ENCODE peak calls at places on chromosomes 2 and 18, in eight cellular contexts. D is GM23338, J is HepG2, T is K562, Q is HL-60, Y is HCT116, Z is SK-N-SH, X is GM12878. R is an unnamed sample.

GRCh38 chr2:75543446-75543845 is 17.3 kb downstream of the EVA1A start:
- DNase-seq in Q (no peak), T (no peak), J (no peak), Z (no peak), Y (no peak), X (no peak), D (no peak), R (no peak)

GRCh38 chr2:221562226-221562625 is 9.9 kb downstream of the EPHA4 start:
- DNase-seq in J (no peak), Q (no peak), Z (no peak), Y (no peak), X (no peak), D (no peak), T (no peak), R (no peak)

GRCh38 chr18:12394428-12394827 is 13.3 kb upstream of the PRELID3A start:
- DNase-seq in Y (no peak), Q (peak; percentile 33), D (peak; percentile 67), X (no peak), T (peak; percentile 9), Z (no peak), J (no peak), R (no peak)

GRCh38 chr2:25062461-25062860 is 20.6 kb downstream of the EFR3B start:
- DNase-seq in Y (no peak), Z (no peak), X (no peak), J (no peak), T (no peak), D (no peak), Q (no peak), R (no peak)

GRCh38 chr2:96164459-96165184 is 19.4 kb upstream of the DUSP2 start:
- DNase-seq in D (peak; percentile 61), Q (no peak), J (no peak), T (no peak), Y (no peak), X (peak; percentile 96), Z (no peak), R (no peak)

GRCh38 chr2:30232027-30232800 is 880 bp downstream of the LBH start:
- DNase-seq in Q (peak; percentile 33), T (peak; percentile 47), Z (peak; percentile 89), J (no peak), D (peak; percentile 93), Y (no peak), X (no peak), R (no peak)

GRCh38 chr18:48408727-48409590 is at the start of gene ZBTB7C:
- DNase-seq in X (no peak), J (no peak), D (peak; percentile 65), Q (no peak), Z (peak; percentile 83), T (peak; percentile 8), Y (no peak), R (no peak)

GRCh38 chr2:120079647-120080046 is 66.8 kb downstream of the EPB41L5 start:
- DNase-seq in Z (no peak), D (no peak), J (no peak), X (no peak), Q (no peak), T (no peak), Y (no peak), R (no peak)

GRCh38 chr2:25314514-25315315 is 27.0 kb downstream of the DNMT3A start:
- DNase-seq in Q (peak; percentile 62), J (peak; percentile 41), Y (no peak), X (no peak), Z (peak; percentile 97), D (peak; percentile 93), T (no peak), R (no peak)

GRCh38 chr2:216664593-216665034 is 30.7 kb downstream of the IGFBP5 start:
- DNase-seq in T (peak; percentile 63), X (no peak), Y (no peak), D (peak; percentile 19), Z (peak; percentile 55), J (no peak), Q (no peak), R (no peak)

GRCh38 chr2:216222650-216223352 is 113.7 kb downstream of the XRCC5 start:
- DNase-seq in D (peak; percentile 63), T (no peak), Y (no peak), J (no peak), Z (no peak), X (peak; percentile 64), Q (no peak), R (peak; percentile 33)

GRCh38 chr2:54901224-54901986 is 148.8 kb downstream of the RTN4 start:
- DNase-seq in J (no peak), Y (no peak), D (no peak), X (no peak), Q (no peak), T (no peak), Z (no peak), R (no peak)

GRCh38 chr2:15625344-15626036 is 33.8 kb downstream of the DDX1 start:
- DNase-seq in T (no peak), Q (no peak), D (no peak), J (no peak), X (no peak), Y (no peak), Z (no peak), R (no peak)

GRCh38 chr2:145091011-145091744 is 571.3 kb upstream of the ZEB2 start:
- DNase-seq in J (no peak), D (no peak), T (no peak), Z (no peak), Y (no peak), Q (no peak), X (no peak), R (no peak)

GRCh38 chr2:20365249-20365817 is 14.7 kb upstream of the PUM2 start:
- DNase-seq in Z (no peak), D (no peak), X (peak; percentile 95), T (no peak), Q (no peak), J (no peak), Y (no peak), R (no peak)

GRCh38 chr2:26034597-26035067 is 748 bp downstream of the RAB10 start:
- DNase-seq in T (no peak), Y (no peak), Z (peak; percentile 50), Q (no peak), J (no peak), D (peak; percentile 37), X (no peak), R (no peak)

GRCh38 chr2:200700856-200701255 is 110.9 kb upstream of the BZW1 start:
- DNase-seq in J (no peak), Q (no peak), T (no peak), X (no peak), Z (no peak), Y (no peak), D (no peak), R (no peak)

GRCh38 chr18:13800505-13801259 is 23.3 kb upstream of the MC5R start:
- DNase-seq in Y (peak; percentile 55), J (peak; percentile 49), Q (peak; percentile 28), Z (peak; percentile 76), X (no peak), T (peak; percentile 52), D (peak; percentile 85), R (no peak)

GRCh38 chr18:13796515-13796914 is 27.4 kb upstream of the MC5R start:
- DNase-seq in T (peak; percentile 23), D (no peak), Y (no peak), Q (no peak), X (no peak), J (no peak), Z (no peak), R (no peak)

GRCh38 chr18:13799396-13799795 is 24.6 kb upstream of the MC5R start:
- DNase-seq in J (no peak), X (no peak), Q (no peak), Y (no peak), Z (no peak), D (no peak), T (no peak), R (no peak)

GRCh38 chr18:13793819-13794218 is 30.1 kb upstream of the MC5R start:
- DNase-seq in Y (no peak), Z (no peak), Q (no peak), T (no peak), X (no peak), D (peak; percentile 64), J (no peak), R (no peak)

DNA sequence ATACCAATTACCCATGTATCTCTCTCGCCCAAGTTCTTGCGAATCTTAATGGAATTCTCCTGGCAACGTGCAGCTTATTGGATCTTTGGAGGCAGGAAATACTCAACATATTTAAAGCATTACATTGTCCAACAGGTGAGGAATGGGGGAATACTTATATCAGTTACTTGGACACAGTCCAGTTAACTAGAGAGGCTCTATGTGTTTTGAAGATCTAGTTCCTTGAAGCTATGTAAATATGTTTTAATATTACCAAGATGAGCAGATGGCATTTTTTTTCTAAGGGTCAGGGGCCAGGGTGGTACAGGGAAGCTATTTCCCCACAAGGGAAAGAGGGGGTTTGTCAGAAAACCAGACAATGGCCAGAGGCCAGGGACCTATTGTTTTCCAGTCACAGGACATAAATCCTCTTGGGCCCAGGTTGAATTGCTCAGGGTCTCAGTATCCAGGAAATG is 26.8 kb upstream of the MC5R start:
- DNase-seq in T (no peak), Q (no peak), Y (no peak), D (no peak), J (peak; percentile 7), X (no peak), Z (no peak), R (no peak)
- TF ChIP-seq REST in T (no peak), Q (no peak), Y (no peak), D (no peak), J (no peak), X (no peak), Z (no peak), R (no peak)

GRCh38 chr2:46275995-46276394 is 21.2 kb upstream of the EPAS1 start:
- DNase-seq in Z (no peak), X (no peak), J (no peak), T (no peak), D (peak; percentile 74), Q (no peak), Y (no peak), R (no peak)
- TF ChIP-seq POLR2AphosphoS5 in Z (no peak), X (no peak), J (no peak), T (no peak), D (no peak), Q (no peak), Y (no peak), R (no peak)

GRCh38 chr2:47645246-47645645 is 137.7 kb upstream of the MSH6 start:
- DNase-seq in D (no peak), T (no peak), X (no peak), Z (no peak), J (no peak), Q (no peak), Y (no peak), R (no peak)
- TF ChIP-seq REST in D (no peak), T (no peak), X (no peak), Z (no peak), J (no peak), Q (no peak), Y (no peak), R (no peak)

GRCh38 chr18:44699571-44700261 is 19.0 kb downstream of the SETBP1 start:
- DNase-seq in T (no peak), Y (no peak), D (no peak), Q (no peak), X (no peak), Z (no peak), J (no peak), R (no peak)

GRCh38 chr18:44698518-44698917 is 17.8 kb downstream of the SETBP1 start:
- DNase-seq in X (no peak), Y (no peak), D (no peak), Z (no peak), Q (no peak), J (no peak), T (no peak), R (no peak)

GRCh38 chr18:44697315-44697714 is 16.6 kb downstream of the SETBP1 start:
- DNase-seq in T (no peak), J (no peak), X (no peak), Y (no peak), D (no peak), Z (no peak), Q (no peak), R (no peak)

GRCh38 chr18:44695503-44695902 is 14.8 kb downstream of the SETBP1 start:
- DNase-seq in Z (no peak), X (no peak), Q (no peak), D (no peak), J (no peak), T (no peak), Y (no peak), R (no peak)

GRCh38 chr18:44696892-44697291 is 16.2 kb downstream of the SETBP1 start:
- DNase-seq in Y (no peak), D (no peak), Q (no peak), Z (no peak), T (peak; percentile 16), J (no peak), X (no peak), R (no peak)
- TF ChIP-seq POLR2AphosphoS5 in Y (no peak), D (no peak), Q (no peak), Z (no peak), T (no peak), J (no peak), X (no peak), R (no peak)